ENCODE peak calls at places on chromosomes 13 and 19, in ten cellular contexts. D is A549; O is mesendoderm; H is AG10803; K is bronchial epithelial cell; B is activated naive CD4-positive, alpha-beta T cell treated with anti-CD3 and anti-CD28 coated beads, Interleukin-2, amount 10 ng/mL, durations not matched to agents 7 days and 5 days; Z is H1; Q is cardiac muscle cell; T is GM12892; F is upper lobe of right lung. U is an unnamed sample.

GRCh38 chr19:19059018-19059836 is 4.6 kb upstream of the SLC25A42 start:
- DNase-seq in Q (no peak), B (no peak), O (no peak), K (no peak), F (no peak), H (no peak), D (no peak), T (no peak), Z (no peak), U (no peak)

GRCh38 chr19:48400018-48400742 is 6.7 kb downstream of the GRIN2D start:
- DNase-seq in Q (peak; percentile 58), H (peak; percentile 82), K (peak; percentile 53), T (no peak), D (peak; percentile 89), O (peak; percentile 94), Z (peak; percentile 77), B (peak; percentile 49), F (no peak), U (peak; percentile 99)

GRCh38 chr13:73335938-73336337 is 277.1 kb downstream of the KLF5 start:
- DNase-seq in T (no peak), F (no peak), H (no peak), B (no peak), Z (no peak), Q (no peak), D (peak; percentile 28), O (no peak), K (peak; percentile 46), U (no peak)

GRCh38 chr13:62207388-62207787 is 791.7 kb upstream of the PCDH20 start:
- DNase-seq in D (no peak), Q (no peak), T (no peak), O (no peak), H (no peak), Z (no peak), F (no peak), K (no peak), B (no peak), U (no peak)

GRCh38 chr19:18604820-18605159 is 1.8 kb downstream of the CRLF1 start:
- DNase-seq in F (no peak), K (no peak), B (no peak), T (no peak), H (no peak), Q (no peak), D (no peak), Z (no peak), O (no peak), U (no peak)

GRCh38 chr13:101283782-101284181 is 132.5 kb downstream of the NALCN start:
- DNase-seq in T (no peak), O (no peak), B (no peak), D (no peak), Q (no peak), K (peak; percentile 47), H (no peak), F (no peak), Z (no peak), U (no peak)

GRCh38 chr13:41746259-41746658 is 214.7 kb downstream of the VWA8 start:
- DNase-seq in Q (no peak), D (no peak), Z (no peak), K (peak; percentile 45), T (no peak), F (no peak), B (no peak), H (peak; percentile 77), O (no peak), U (no peak)

GRCh38 chr19:34226036-34226435 is 28.3 kb upstream of the GARRE1 start:
- DNase-seq in Z (no peak), K (no peak), O (no peak), F (no peak), T (no peak), D (no peak), H (no peak), B (no peak), Q (no peak), U (no peak)

GRCh38 chr19:33442706-33443105 is 69.2 kb downstream of the CEBPG start:
- DNase-seq in T (no peak), H (no peak), F (peak; percentile 35), B (no peak), Q (no peak), O (no peak), K (no peak), Z (no peak), D (no peak), U (no peak)

GRCh38 chr19:2274937-2275535 is 6.9 kb downstream of the PEAK3 start:
- DNase-seq in D (peak; percentile 68), B (peak; percentile 80), K (peak; percentile 21), O (peak; percentile 89), T (no peak), Q (peak; percentile 77), H (peak; percentile 67), F (peak; percentile 82), Z (no peak), U (no peak)

GRCh38 chr19:3987619-3988371 is 2.5 kb upstream of the EEF2 start:
- DNase-seq in Q (peak; percentile 91), F (peak; percentile 94), B (peak; percentile 90), H (peak; percentile 72), Z (no peak), O (peak; percentile 84), T (peak; percentile 68), D (peak; percentile 80), K (peak; percentile 72), U (no peak)

GRCh38 chr19:47742636-47743035 is 2.7 kb upstream of the NOP53 start:
- DNase-seq in T (no peak), H (no peak), F (no peak), K (no peak), O (no peak), Q (no peak), D (no peak), B (no peak), Z (no peak), U (no peak)

GRCh38 chr13:26541678-26542553 is 15.6 kb upstream of the WASF3 start:
- DNase-seq in K (no peak), H (no peak), Q (no peak), B (no peak), F (no peak), D (no peak), Z (no peak), O (no peak), T (no peak), U (no peak)

GRCh38 chr13:66967825-66968597 is 262.1 kb downstream of the PCDH9 start:
- DNase-seq in O (no peak), Z (no peak), B (no peak), F (no peak), Q (no peak), K (peak; percentile 17), T (no peak), D (no peak), H (no peak), U (no peak)

GRCh38 chr19:16452321-16452720 is 19.4 kb downstream of the EPS15L1 start:
- DNase-seq in Z (peak; percentile 33), O (peak; percentile 89), B (no peak), F (no peak), D (no peak), T (no peak), H (no peak), Q (peak; percentile 21), K (no peak), U (no peak)

GRCh38 chr13:40629678-40630384 is 36.6 kb downstream of the FOXO1 start:
- DNase-seq in D (no peak), O (no peak), K (no peak), H (no peak), B (no peak), T (no peak), Z (no peak), Q (no peak), F (no peak), U (no peak)

GRCh38 chr13:77026255-77026782 is 640 bp downstream of the FBXL3 start:
- DNase-seq in B (peak; percentile 89), K (peak; percentile 61), O (peak; percentile 82), Z (no peak), Q (peak; percentile 86), D (peak; percentile 66), T (peak; percentile 33), H (peak; percentile 69), F (peak; percentile 94), U (no peak)

GRCh38 chr19:42396248-42396541 is 6.1 kb upstream of the CNFN start:
- DNase-seq in Q (no peak), F (no peak), D (no peak), O (peak; percentile 74), B (no peak), K (no peak), Z (no peak), H (no peak), T (no peak), U (no peak)

GRCh38 chr19:14563989-14564650 is 7.7 kb downstream of the NDUFB7 start:
- DNase-seq in K (peak; percentile 35), H (no peak), Q (no peak), F (no peak), D (peak; percentile 79), Z (peak; percentile 83), B (peak; percentile 51), T (peak; percentile 65), O (peak; percentile 84), U (no peak)

GRCh38 chr13:30698023-30698422 is 37.3 kb upstream of the ALOX5AP start:
- DNase-seq in B (no peak), O (no peak), H (peak; percentile 78), F (no peak), T (no peak), Z (no peak), K (no peak), D (no peak), Q (no peak), U (no peak)

GRCh38 chr19:16076958-16077611 is 790 bp downstream of the TPM4 start:
- DNase-seq in D (no peak), F (peak; percentile 85), H (peak; percentile 49), B (peak; percentile 46), K (no peak), T (no peak), Z (no peak), Q (peak; percentile 55), O (peak; percentile 48), U (no peak)

GRCh38 chr13:42333613-42334328 is 61.8 kb downstream of the AKAP11 start:
- DNase-seq in O (peak; percentile 73), Z (no peak), B (no peak), K (peak; percentile 22), F (no peak), H (peak; percentile 9), Q (peak; percentile 49), T (no peak), D (peak; percentile 41), U (peak; percentile 48)

GRCh38 chr13:24243311-24243710 is 66.1 kb upstream of the C1QTNF9 start:
- DNase-seq in H (peak; percentile 15), Z (no peak), Q (no peak), K (no peak), B (no peak), F (no peak), D (no peak), T (no peak), O (no peak), U (no peak)

GRCh38 chr19:3112375-3113099 is 18.4 kb downstream of the GNA11 start:
- DNase-seq in O (no peak), F (no peak), B (no peak), Z (no peak), K (no peak), Q (no peak), D (no peak), H (no peak), T (no peak), U (no peak)

GRCh38 chr19:39831679-39832078 is 2.3 kb downstream of the DYRK1B start:
- DNase-seq in K (no peak), D (no peak), O (no peak), Q (no peak), H (no peak), Z (no peak), T (no peak), B (no peak), F (no peak), U (no peak)

GRCh38 chr19:30323904-30324303 is 48.3 kb upstream of the ZNF536 start:
- DNase-seq in F (no peak), H (no peak), K (no peak), B (no peak), O (no peak), D (no peak), T (no peak), Z (no peak), Q (no peak), U (no peak)

GRCh38 chr13:111341886-111342285 is 21.4 kb downstream of the TEX29 start:
- DNase-seq in D (no peak), K (no peak), Z (no peak), H (no peak), T (no peak), Q (no peak), B (no peak), O (no peak), F (no peak), U (no peak)

GRCh38 chr19:16418597-16418962 is 53.2 kb downstream of the EPS15L1 start:
- DNase-seq in B (no peak), O (peak; percentile 32), K (no peak), T (no peak), H (no peak), Z (no peak), D (no peak), F (no peak), Q (no peak), U (no peak)